ENCODE peak calls at places on chromosomes 16 and 17, in four cellular contexts. R is sigmoid colon, U is Peyer's patch, K is heart left ventricle. T is an unnamed sample. For H3K4me1, the result is how much of the 10 kb centered on the place peaks cover.

GRCh38 chr17:78484300-78485159 is 92.7 kb downstream of the DNAH17 start:
- DNase-seq in U (peak), K (no peak), R (no peak), T (peak)

GRCh38 chr17:17535957-17536356 is 39.8 kb upstream of the RASD1 start:
- DNase-seq in U (no peak), R (peak), K (peak), T (no peak)

GRCh38 chr17:58764373-58764772 is 8.7 kb downstream of the PPM1E start:
- DNase-seq in K (no peak), U (no peak), R (no peak), T (no peak)

GRCh38 chr17:63151981-63152523 is 186.0 kb downstream of the TANC2 start:
- DNase-seq in U (no peak), R (no peak), K (no peak), T (no peak)

GRCh38 chr16:30137897-30138296 is 14.9 kb upstream of the MAPK3 start:
- DNase-seq in U (no peak), K (no peak), R (no peak), T (no peak)

GRCh38 chr16:55014022-55014421 is 83.4 kb downstream of the IRX5 start:
- DNase-seq in R (no peak), U (no peak), K (no peak), T (no peak)

GRCh38 chr16:89360760-89361435 is 129.5 kb downstream of the ANKRD11 start:
- DNase-seq in K (no peak), R (no peak), U (peak), T (peak)

GRCh38 chr16:70740919-70741778 is 55.3 kb upstream of the MTSS2 start:
- DNase-seq in U (no peak), K (peak), R (no peak), T (no peak)

GRCh38 chr17:40363480-40363838 is 1.1 kb downstream of the GJD3 start:
- DNase-seq in K (peak), U (no peak), R (peak), T (peak)

GRCh38 chr16:87390641-87391323 is 1.4 kb upstream of the MAP1LC3B start:
- DNase-seq in R (peak), K (no peak), U (no peak), T (peak)

GRCh38 chr16:22325598-22326368 is 28.6 kb downstream of the POLR3E start:
- DNase-seq in U (no peak), R (no peak), K (no peak), T (no peak)

GRCh38 chr17:15886221-15886620 is 58.7 kb upstream of the ADORA2B start:
- DNase-seq in U (no peak), K (no peak), R (no peak), T (no peak)

GRCh38 chr16:84924339-84925091 is 86.8 kb downstream of the ZDHHC7 start:
- DNase-seq in R (peak), K (peak), U (no peak), T (no peak)

GRCh38 chr16:82031116-82032084 is 3.7 kb upstream of the HSD17B2 start:
- DNase-seq in U (no peak), R (no peak), K (no peak), T (no peak)

GRCh38 chr16:68528686-68529379 is 10.3 kb upstream of the ZFP90 start:
- DNase-seq in R (peak), K (peak), U (peak), T (peak)

GRCh38 chr17:61713035-61713434 is 122.0 kb upstream of the NACA2 start:
- DNase-seq in K (no peak), U (no peak), R (no peak), T (no peak)

GRCh38 chr17:61058066-61058465 is 341.6 kb upstream of the TBX2 start:
- DNase-seq in U (no peak), K (no peak), R (no peak), T (no peak)

GRCh38 chr16:4140652-4141051 is 24.4 kb upstream of the ADCY9 start:
- DNase-seq in K (no peak), R (no peak), U (no peak), T (no peak)

GRCh38 chr17:1491406-1492248 is 859 bp downstream of the MYO1C start:
- DNase-seq in K (peak), R (peak), U (peak), T (peak)

GRCh38 chr16:84505249-84506156 is 1.0 kb upstream of the MEAK7 start:
- DNase-seq in U (peak), R (no peak), K (peak), T (peak)

GRCh38 chr16:19241512-19241911 is 44.0 kb upstream of the CLEC19A start:
- DNase-seq in R (no peak), K (no peak), U (no peak), T (no peak)

GRCh38 chr17:50184611-50185398 is 16.6 kb downstream of the COL1A1 start:
- DNase-seq in U (no peak), K (no peak), R (peak), T (no peak)

GRCh38 chr17:27226611-27227234 is 67.2 kb upstream of the WSB1 start:
- DNase-seq in K (no peak), R (no peak), U (no peak), T (no peak)

GRCh38 chr17:72576289-72576759 is 455.5 kb downstream of the SOX9 start:
- DNase-seq in R (no peak), U (no peak), K (no peak), T (no peak)

GRCh38 chr16:324451-325334 is 27.8 kb downstream of the AXIN1 start:
- DNase-seq in K (no peak), R (no peak), U (peak), T (peak)

GRCh38 chr17:53818271-53818670 is 4.5 kb upstream of the KIF2B start:
- DNase-seq in K (no peak), U (no peak), R (no peak), T (no peak)

GRCh38 chr17:69358688-69359596 is 32.0 kb upstream of the ABCA5 start:
- DNase-seq in U (no peak), K (no peak), R (no peak), T (no peak)

GRCh38 chr16:35687071-35687470 is 2227.7 kb downstream of the TP53TG3F start:
- DNase-seq in U (no peak), K (no peak), R (no peak), T (no peak)

GRCh38 chr16:6701096-6701495 is 631.5 kb upstream of the RBFOX1 start:
- DNase-seq in K (no peak), R (no peak), U (no peak), T (no peak)

GRCh38 chr17:142102-142661 is 4.8 kb downstream of the SCGB1C2 start:
- DNase-seq in R (peak), U (peak), K (no peak), T (peak)

GRCh38 chr16:82580293-82580900 is 46.4 kb upstream of the CDH13 start:
- DNase-seq in K (peak), R (no peak), U (no peak), T (no peak)

GRCh38 chr16:61862756-61863155 is 173.5 kb downstream of the CDH8 start:
- DNase-seq in K (no peak), U (no peak), R (no peak), T (no peak)

GRCh38 chr16:67482260-67482924 is 955 bp downstream of the AGRP start:
- DNase-seq in U (peak), K (peak), R (no peak), T (peak)

GRCh38 chr17:39173539-39174274 is 7.7 kb upstream of the ARL5C start:
- DNase-seq in R (no peak), K (no peak), U (no peak), T (no peak)

GRCh38 chr17:39174907-39175694 is 9.1 kb upstream of the ARL5C start:
- DNase-seq in K (peak), U (peak), R (peak), T (peak)

GRCh38 chr17:39175695-39176093 is 9.7 kb upstream of the ARL5C start:
- DNase-seq in K (no peak), U (no peak), R (no peak), T (no peak)

GRCh38 chr17:39178516-39178915 is 12.6 kb upstream of the ARL5C start:
- DNase-seq in U (no peak), K (no peak), R (no peak), T (no peak)

DNA sequence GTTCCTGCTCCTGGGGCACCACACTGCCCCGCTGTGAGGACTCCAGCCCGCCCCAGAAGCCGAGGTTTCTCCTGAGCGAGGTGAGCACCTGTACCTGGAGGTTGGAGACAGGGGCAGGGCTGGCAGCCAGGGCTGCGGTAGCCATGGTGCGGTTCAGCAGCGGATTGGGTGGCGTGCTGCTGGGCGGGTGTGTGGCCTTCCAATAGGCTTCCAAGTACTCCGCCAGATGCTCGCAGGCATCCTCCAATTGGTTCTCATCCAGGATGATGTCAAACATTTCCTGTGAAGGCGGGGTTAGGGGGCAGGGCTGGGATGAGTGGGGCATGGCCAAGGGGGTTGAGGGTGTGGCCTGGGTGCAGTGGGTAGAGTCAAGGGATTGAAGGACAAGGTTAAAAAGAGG is 11.3 kb upstream of the ARL5C start:
- DNase-seq in R (no peak), U (no peak), K (no peak), T (no peak)
- H3K4me1 ChIP-seq in R (under half), U (under half), K (under half), T (under half)

DNA sequence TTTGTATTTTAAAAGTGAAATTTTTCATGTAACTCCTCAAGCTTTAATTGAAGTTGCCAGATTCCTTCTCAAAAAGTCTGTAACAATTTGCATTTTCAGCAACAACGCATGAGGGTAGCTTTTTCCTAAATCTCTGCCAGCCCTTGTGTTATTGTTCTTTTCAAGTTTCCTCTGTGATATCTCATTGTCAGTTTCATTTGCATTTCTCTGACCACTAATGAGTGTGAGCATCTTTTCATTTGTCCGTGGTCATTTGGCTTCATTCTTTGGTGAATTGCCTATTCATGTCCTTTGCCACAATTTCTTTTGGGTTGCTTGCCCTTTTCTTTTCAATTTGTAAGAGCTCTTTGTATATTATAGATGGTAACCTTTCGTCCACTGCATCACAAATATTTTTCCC is 68.0 kb upstream of the NKD1 start:
- DNase-seq in U (no peak), R (no peak), K (no peak), T (no peak)
- TF ChIP-seq POLR2A in U (no peak), R (no peak), K (no peak), T (no peak)

GRCh38 chr16:16013812-16014211 is 64.4 kb downstream of the ABCC1 start:
- DNase-seq in U (no peak), R (no peak), K (no peak), T (no peak)
- H3K4me1 ChIP-seq in U (under half), R (under half), K (under half), T (under half)

GRCh38 chr17:29095439-29095838 is 52.5 kb downstream of the PIPOX start:
- DNase-seq in U (no peak), R (no peak), K (no peak), T (no peak)
- TF ChIP-seq POLR2A in U (no peak), R (no peak), K (no peak), T (no peak)

DNA sequence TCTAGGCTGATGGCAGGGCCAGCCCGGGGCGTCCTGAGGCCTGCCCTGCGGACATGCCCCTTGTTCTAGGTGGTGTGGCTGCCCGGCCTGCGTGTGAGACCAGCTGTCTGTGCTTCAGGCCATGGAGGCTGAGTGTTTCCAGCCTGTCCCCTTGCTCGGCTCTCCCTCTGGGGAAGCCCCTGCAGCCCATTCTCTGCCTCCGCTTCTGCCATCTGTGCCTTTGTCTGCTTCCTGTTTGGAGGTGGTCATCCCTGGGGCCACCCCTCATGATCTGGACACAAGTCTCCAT is 184.7 kb downstream of the SEC14L1 start:
- DNase-seq in K (no peak), R (no peak), U (peak), T (no peak)
- H3K4me1 ChIP-seq in K (under half), R (half or more), U (half or more), T (half or more)

GRCh38 chr16:12672986-12673385 is 130.7 kb downstream of the CPPED1 start:
- DNase-seq in U (no peak), R (no peak), K (no peak), T (no peak)

GRCh38 chr16:12674096-12674495 is 129.6 kb downstream of the CPPED1 start:
- DNase-seq in R (no peak), U (no peak), K (no peak), T (no peak)

GRCh38 chr16:12675852-12676251 is 127.8 kb downstream of the CPPED1 start:
- DNase-seq in K (no peak), R (no peak), U (no peak), T (no peak)

GRCh38 chr16:12673466-12673865 is 130.2 kb downstream of the CPPED1 start:
- DNase-seq in K (no peak), R (no peak), U (no peak), T (no peak)

GRCh38 chr16:12674524-12674923 is 129.2 kb downstream of the CPPED1 start:
- DNase-seq in U (no peak), K (no peak), R (no peak), T (no peak)
- TF ChIP-seq POLR2A in U (no peak), K (no peak), R (no peak), T (no peak)

GRCh38 chr16:73037845-73038570 is 9.9 kb downstream of the ZFHX3 start:
- DNase-seq in U (no peak), K (no peak), R (peak), T (no peak)
- H3K4me1 ChIP-seq in U (under half), K (under half), R (half or more), T (under half)

DNA sequence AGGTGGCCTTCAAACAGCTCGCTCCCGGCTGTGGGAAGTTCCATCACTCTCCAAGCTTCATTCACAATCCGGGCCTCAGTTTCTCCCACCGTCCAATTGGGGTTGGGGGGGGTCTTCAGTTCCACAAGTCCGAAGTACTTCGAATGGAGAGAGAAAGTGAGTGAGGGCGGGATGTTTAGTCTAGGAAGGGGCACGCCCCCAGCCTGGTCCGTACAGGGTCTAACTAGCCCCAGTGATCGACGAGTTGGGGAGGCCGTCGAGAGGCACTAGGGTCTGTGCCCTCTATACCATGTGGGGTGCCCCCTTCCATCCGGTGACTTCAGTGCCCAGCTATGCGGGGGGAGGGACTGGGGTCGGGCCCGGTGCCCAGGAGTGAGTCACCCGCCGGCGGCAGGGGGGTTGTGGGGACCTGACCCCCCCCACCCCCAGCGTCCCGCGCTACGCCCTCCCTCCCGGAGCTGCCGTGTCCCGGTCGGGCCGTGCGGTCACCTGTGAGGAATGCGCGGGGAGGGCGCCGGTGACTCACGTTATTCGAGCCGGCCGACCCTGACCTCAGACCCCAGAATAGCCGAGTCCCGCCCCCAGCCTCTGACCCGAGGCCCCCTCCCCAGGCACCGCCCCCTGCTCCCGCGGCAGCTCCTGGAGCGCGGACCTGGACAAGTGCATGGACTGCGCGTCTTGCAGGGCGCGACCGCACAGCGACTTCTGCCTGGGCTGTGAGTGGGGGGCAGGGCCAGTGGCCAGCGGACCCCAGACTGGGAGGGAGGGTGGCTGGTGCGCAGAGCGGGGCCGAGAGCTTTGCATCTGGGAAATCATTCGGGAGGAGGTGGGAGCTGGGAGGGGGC is 658 bp downstream of the TNFRSF12A start:
- DNase-seq in K (peak), R (peak), U (peak), T (peak)
- TF ChIP-seq POLR2A in K (no peak), R (no peak), U (peak), T (no peak)

GRCh38 chr16:9124908-9125584 is 33.6 kb downstream of the HAPSTR1 start:
- DNase-seq in U (no peak), K (no peak), R (no peak), T (no peak)

GRCh38 chr16:9125658-9126492 is 34.4 kb downstream of the HAPSTR1 start:
- DNase-seq in U (no peak), R (peak), K (no peak), T (no peak)

GRCh38 chr16:9124444-9124843 is 33.0 kb downstream of the HAPSTR1 start:
- DNase-seq in R (peak), U (no peak), K (no peak), T (peak)

GRCh38 chr16:9128346-9129342 is 37.2 kb downstream of the HAPSTR1 start:
- DNase-seq in U (no peak), K (no peak), R (peak), T (no peak)

DNA sequence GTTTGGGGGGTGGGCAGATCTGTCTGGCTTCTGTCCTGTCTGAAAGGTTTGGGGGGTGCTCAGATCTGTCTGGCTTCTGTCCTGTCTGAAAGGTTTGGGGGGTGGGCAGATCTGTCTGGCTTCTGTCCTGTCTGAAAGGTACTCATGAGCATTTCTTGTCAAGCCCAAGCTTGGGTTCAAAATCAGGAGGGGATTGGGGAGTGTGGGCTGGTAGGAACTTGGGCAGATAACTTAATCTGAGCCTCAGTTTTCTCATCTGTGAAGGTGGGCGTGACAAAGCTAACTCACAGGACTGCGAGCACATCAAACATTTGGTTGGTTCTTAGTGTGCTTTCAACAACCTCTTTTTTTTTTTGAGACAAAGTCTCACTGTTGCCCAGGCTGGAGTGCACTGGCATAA is 35.2 kb downstream of the HAPSTR1 start:
- DNase-seq in K (no peak), R (peak), U (no peak), T (no peak)
- H3K4me1 ChIP-seq in K (under half), R (under half), U (half or more), T (under half)

GRCh38 chr17:48605409-48605864 is 651 bp upstream of the HOXB6 start:
- DNase-seq in U (no peak), R (no peak), K (no peak), T (peak)

GRCh38 chr17:48606892-48607241 is 2.1 kb upstream of the HOXB6 start:
- DNase-seq in K (no peak), U (no peak), R (no peak), T (no peak)

GRCh38 chr17:48605991-48606891 is 1.5 kb upstream of the HOXB6 start:
- DNase-seq in U (no peak), K (no peak), R (no peak), T (peak)

GRCh38 chr17:48603959-48604769 is 622 bp downstream of the HOXB6 start:
- DNase-seq in K (no peak), R (no peak), U (no peak), T (peak)

GRCh38 chr17:48604770-48605329 is at the start of gene HOXB6:
- DNase-seq in K (no peak), R (no peak), U (no peak), T (no peak)
- TF ChIP-seq POLR2A in K (no peak), R (no peak), U (peak), T (no peak)